ENCODE peak calls at places on chromosomes 7 and 10, in nine cellular contexts. H is testis, O is heart left ventricle, Y is transverse colon, T is adrenal gland, L is A549, J is breast epithelium, V is body of pancreas, W is spleen. S is an unnamed sample.

GRCh38 chr7:127632276-127632910 is 14.5 kb upstream of the PAX4 start:
- DNase-seq in H (no peak), O (no peak), Y (no peak), T (no peak), L (no peak), J (no peak), V (no peak), W (no peak), S (no peak)

GRCh38 chr10:30096564-30096963 is 37.2 kb upstream of the JCAD start:
- DNase-seq in H (no peak), O (no peak), Y (no peak), T (no peak), L (no peak), J (no peak), V (no peak), W (no peak), S (no peak)

GRCh38 chr7:112540839-112541577 is 60.2 kb downstream of the LSMEM1 start:
- DNase-seq in H (no peak), O (no peak), Y (no peak), T (no peak), L (no peak), J (no peak), V (no peak), W (no peak), S (no peak)

GRCh38 chr10:116752563-116752962 is 10.2 kb upstream of the HSPA12A start:
- DNase-seq in H (no peak), O (no peak), Y (no peak), T (peak), L (no peak), J (no peak), V (peak), W (no peak), S (no peak)

GRCh38 chr10:80195046-80195574 is 10.2 kb downstream of the ANXA11 start:
- DNase-seq in H (no peak), O (no peak), Y (no peak), T (no peak), L (no peak), J (no peak), V (peak), W (no peak), S (no peak)

GRCh38 chr10:3898821-3899220 is 113.8 kb upstream of the KLF6 start:
- DNase-seq in H (no peak), O (no peak), Y (no peak), T (no peak), L (no peak), J (no peak), V (peak), W (no peak), S (no peak)

GRCh38 chr10:124882313-124882712 is 59.6 kb upstream of the ZRANB1 start:
- DNase-seq in H (no peak), O (no peak), Y (no peak), T (no peak), L (no peak), J (no peak), V (no peak), W (no peak), S (no peak)

GRCh38 chr10:127755758-127756157 is 18.8 kb downstream of the FOXI2 start:
- DNase-seq in H (no peak), O (no peak), Y (no peak), T (no peak), L (no peak), J (no peak), V (no peak), W (no peak), S (no peak)

GRCh38 chr7:36599645-36600313 is 124.5 kb downstream of the AOAH start:
- DNase-seq in H (no peak), O (no peak), Y (no peak), T (no peak), L (no peak), J (no peak), V (no peak), W (no peak), S (no peak)

GRCh38 chr10:32379314-32379949 is 32.5 kb upstream of the EPC1 start:
- DNase-seq in H (no peak), O (no peak), Y (no peak), T (no peak), L (no peak), J (no peak), V (peak), W (no peak), S (no peak)

GRCh38 chr10:32379950-32380547 is 33.1 kb upstream of the EPC1 start:
- DNase-seq in H (no peak), O (no peak), Y (no peak), T (no peak), L (no peak), J (no peak), V (no peak), W (no peak), S (no peak)

GRCh38 chr10:32376780-32377179 is 29.8 kb upstream of the EPC1 start:
- DNase-seq in H (no peak), O (no peak), Y (no peak), T (no peak), L (no peak), J (no peak), V (no peak), W (no peak), S (no peak)

GRCh38 chr10:32377458-32378370 is 30.8 kb upstream of the EPC1 start:
- DNase-seq in H (peak), O (peak), Y (peak), T (peak), L (no peak), J (no peak), V (peak), W (no peak), S (no peak)

DNA sequence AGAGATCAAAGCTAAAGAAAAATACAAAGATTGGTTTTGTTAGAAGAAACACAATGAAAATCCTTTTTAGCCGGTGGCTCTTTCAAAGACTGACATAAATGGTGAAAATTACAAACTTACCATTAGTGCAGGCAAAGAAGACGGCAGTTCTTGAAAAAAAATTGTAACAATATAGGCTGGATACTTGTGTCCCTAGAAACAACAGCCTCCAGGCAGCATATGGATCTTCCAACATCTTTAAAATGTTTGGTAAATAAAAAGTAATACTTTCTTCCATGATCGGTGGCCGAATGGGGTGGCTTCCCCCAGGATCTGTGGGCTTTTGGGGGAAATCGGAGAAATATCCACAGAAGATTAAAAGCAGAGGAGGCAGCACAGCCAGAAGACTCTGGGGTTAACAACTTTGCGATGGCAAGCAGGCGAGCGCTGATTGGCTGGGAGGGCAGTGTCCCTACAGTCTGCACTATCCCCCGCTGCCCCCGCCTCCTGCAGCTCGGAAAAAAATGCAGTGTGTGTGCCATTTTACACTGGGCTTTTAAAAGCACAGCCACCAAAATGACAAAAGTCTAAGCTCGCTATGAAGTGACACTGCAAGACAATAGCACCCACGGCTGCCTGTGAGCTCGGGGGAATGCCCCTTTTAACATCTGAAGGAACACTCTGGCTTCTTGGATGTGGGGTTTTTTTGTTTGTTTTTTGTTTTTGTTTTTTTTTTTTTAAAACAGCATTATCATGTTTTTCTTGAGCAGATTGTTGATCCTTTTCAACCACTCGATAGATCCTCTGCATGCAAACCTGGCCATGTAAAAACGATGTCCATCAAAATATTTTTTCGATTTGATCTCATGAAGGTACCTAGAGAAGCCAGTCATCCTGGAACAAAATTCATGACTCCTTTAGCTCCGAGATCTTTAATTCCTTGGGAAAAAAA is 31.7 kb upstream of the EPC1 start:
- DNase-seq in H (peak), O (peak), Y (peak), T (peak), L (peak), J (peak), V (peak), W (peak), S (peak)
- TF ChIP-seq POLR2A in H (no peak), O (peak), Y (peak), T (no peak), L (no peak), J (peak), V (no peak), W (no peak), S (peak)

GRCh38 chr10:119419931-119420330 is 122.6 kb downstream of the RGS10 start:
- DNase-seq in H (no peak), O (no peak), Y (no peak), T (no peak), L (no peak), J (no peak), V (no peak), W (no peak), S (no peak)
- TF ChIP-seq CTCF in H (no peak), O (no peak), Y (no peak), T (no peak), L (no peak), J (no peak), V (no peak), W (no peak), S (no peak)

DNA sequence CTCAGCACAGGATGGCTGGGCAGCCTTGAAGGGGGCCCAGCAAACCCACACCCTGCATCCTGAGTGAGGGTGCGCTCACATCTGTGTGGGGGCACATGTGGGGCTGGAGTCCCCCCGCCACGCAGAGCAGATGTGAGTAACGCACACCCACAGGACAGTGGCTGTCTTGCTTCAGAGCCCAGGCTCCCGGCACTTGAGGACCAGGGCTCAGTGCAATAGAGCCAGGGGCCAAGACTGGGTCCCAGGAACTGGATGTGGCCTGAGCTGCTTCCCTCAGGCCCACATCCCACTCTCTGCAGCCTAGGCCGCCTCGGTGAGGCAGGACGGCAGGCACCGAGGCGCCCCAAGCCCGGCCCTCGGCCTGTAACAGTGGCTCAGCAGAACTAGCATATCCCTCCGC is 159.9 kb downstream of the MAD1L1 start:
- DNase-seq in H (no peak), O (no peak), Y (no peak), T (no peak), L (no peak), J (no peak), V (no peak), W (no peak), S (no peak)
- TF ChIP-seq POLR2A in H (no peak), O (no peak), Y (no peak), T (no peak), L (no peak), J (no peak), V (no peak), W (no peak), S (no peak)

GRCh38 chr10:93413252-93413689 is 68.9 kb downstream of the MYOF start:
- DNase-seq in H (no peak), O (no peak), Y (no peak), T (no peak), L (no peak), J (no peak), V (no peak), W (no peak), S (no peak)

GRCh38 chr10:93416824-93417223 is 65.3 kb downstream of the MYOF start:
- DNase-seq in H (no peak), O (no peak), Y (no peak), T (no peak), L (no peak), J (no peak), V (no peak), W (no peak), S (no peak)

GRCh38 chr10:93417886-93418285 is 64.2 kb downstream of the MYOF start:
- DNase-seq in H (no peak), O (no peak), Y (no peak), T (no peak), L (no peak), J (no peak), V (no peak), W (no peak), S (no peak)

GRCh38 chr10:93417264-93417663 is 64.9 kb downstream of the MYOF start:
- DNase-seq in H (no peak), O (peak), Y (no peak), T (no peak), L (no peak), J (no peak), V (no peak), W (no peak), S (no peak)

DNA sequence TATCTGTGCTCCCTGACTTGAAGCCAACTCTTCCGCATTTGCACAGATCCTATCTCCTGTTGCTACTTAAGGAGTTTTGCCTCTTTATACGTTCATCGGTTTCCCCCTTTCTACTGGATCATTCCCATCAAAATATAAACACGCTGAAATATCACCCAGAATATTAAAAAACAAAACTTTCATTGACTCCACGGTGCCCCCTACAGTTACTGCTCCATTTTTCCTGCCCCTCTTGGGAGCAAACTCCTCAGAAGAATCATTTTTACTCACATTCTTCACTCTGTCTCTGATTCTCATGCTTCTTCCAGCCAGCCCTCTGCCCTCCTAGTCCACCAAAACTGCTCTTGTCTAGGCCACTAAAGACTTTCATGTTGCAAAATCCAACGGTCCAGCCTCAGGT is 66.4 kb downstream of the MYOF start:
- DNase-seq in H (no peak), O (no peak), Y (no peak), T (no peak), L (no peak), J (no peak), V (no peak), W (no peak), S (no peak)
- TF ChIP-seq CTCF in H (no peak), O (no peak), Y (no peak), T (no peak), L (peak), J (no peak), V (no peak), W (no peak), S (no peak)

DNA sequence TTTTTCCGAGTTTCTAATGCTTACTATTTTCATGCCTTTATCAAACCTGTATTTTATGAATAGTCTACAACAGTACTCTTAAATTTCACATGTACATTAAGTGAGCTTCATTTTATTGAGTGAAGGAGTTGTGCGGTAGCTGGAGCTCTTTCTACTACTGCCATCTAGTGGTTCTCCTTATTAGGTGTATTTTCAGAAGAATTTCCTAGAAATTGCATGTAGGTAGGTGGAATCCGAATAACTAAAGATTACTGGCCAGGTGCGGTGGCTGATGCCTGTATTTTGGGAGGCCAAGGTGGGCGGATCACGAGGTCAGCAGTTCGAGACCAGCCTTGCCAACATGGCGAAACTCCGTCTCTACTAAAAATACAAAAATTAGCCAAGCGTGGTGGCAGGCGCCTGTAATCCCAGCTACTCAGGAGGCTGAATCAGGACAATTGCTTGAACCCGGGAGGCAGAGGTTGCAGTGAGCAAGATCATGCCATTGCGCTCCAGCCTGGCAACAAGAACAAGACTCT is 38.3 kb downstream of the LRRC72 start:
- DNase-seq in H (no peak), O (no peak), Y (no peak), T (no peak), L (peak), J (no peak), V (no peak), W (no peak), S (no peak)
- TF ChIP-seq POLR2A in H (no peak), O (no peak), Y (no peak), T (no peak), L (no peak), J (no peak), V (no peak), W (no peak), S (no peak)

DNA sequence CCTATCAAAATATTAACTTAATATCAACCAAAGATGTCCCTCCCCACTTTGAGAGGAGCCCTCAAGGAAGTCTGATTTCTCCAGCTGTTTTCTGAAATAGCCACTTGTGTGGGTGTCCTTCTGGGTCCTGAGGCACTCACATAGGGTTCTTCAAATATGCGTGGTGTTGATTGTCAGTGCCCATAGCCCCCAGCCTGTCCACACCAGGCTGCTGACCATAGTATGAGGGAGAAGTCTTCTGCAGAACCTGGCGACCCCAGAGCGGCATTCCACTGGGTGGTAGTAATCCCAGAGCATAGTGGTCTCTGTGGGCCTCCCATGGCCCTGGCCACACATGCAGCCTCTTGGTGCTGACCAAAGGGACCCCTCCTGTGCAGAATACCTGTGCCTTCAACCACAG is 82.7 kb upstream of the MACROH2A2 start:
- DNase-seq in H (no peak), O (no peak), Y (no peak), T (no peak), L (no peak), J (no peak), V (no peak), W (no peak), S (no peak)
- TF ChIP-seq CTCF in H (no peak), O (no peak), Y (no peak), T (no peak), L (no peak), J (no peak), V (no peak), W (no peak), S (no peak)

GRCh38 chr7:1555046-1555812 is 776 bp downstream of the TMEM184A start:
- DNase-seq in H (peak), O (peak), Y (peak), T (peak), L (peak), J (peak), V (peak), W (no peak), S (no peak)
- TF ChIP-seq POLR2A in H (no peak), O (no peak), Y (peak), T (no peak), L (peak), J (no peak), V (no peak), W (no peak), S (peak)

GRCh38 chr7:130841416-130841815 is 107.4 kb upstream of the KLF14 start:
- DNase-seq in H (no peak), O (no peak), Y (no peak), T (no peak), L (no peak), J (no peak), V (no peak), W (no peak), S (peak)

GRCh38 chr7:130838738-130839137 is 104.7 kb upstream of the KLF14 start:
- DNase-seq in H (no peak), O (no peak), Y (no peak), T (no peak), L (peak), J (no peak), V (no peak), W (no peak), S (no peak)

GRCh38 chr7:130843703-130844102 is 109.7 kb upstream of the KLF14 start:
- DNase-seq in H (no peak), O (no peak), Y (no peak), T (no peak), L (no peak), J (no peak), V (no peak), W (no peak), S (no peak)

GRCh38 chr7:130844811-130845580 is 111.0 kb upstream of the KLF14 start:
- DNase-seq in H (no peak), O (no peak), Y (no peak), T (peak), L (peak), J (no peak), V (no peak), W (no peak), S (no peak)

GRCh38 chr7:130840599-130840998 is 106.6 kb upstream of the KLF14 start:
- DNase-seq in H (no peak), O (no peak), Y (no peak), T (no peak), L (no peak), J (no peak), V (no peak), W (no peak), S (no peak)
- TF ChIP-seq CTCF in H (no peak), O (no peak), Y (no peak), T (no peak), L (no peak), J (no peak), V (no peak), W (no peak), S (no peak)

DNA sequence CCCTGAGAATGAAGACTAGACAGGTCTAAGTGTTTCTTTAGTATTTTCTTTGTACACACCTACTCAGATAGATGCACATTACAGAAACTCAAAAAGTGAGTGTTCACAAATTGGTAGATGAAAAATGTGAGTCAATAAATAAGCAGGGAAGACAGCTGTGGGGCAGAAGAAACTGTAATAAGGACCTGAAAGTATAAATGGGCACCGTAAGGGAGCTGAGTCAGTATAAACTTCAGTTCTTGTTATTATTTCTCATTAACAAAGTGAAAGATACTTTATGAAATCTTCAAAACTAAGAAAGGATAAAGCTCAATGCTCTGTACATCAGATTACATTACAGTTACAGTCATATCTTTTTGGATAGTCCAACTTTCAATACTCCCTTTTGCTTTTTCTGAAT is 2.5 kb downstream of the MTPN start:
- DNase-seq in H (no peak), O (no peak), Y (no peak), T (no peak), L (no peak), J (no peak), V (no peak), W (no peak), S (no peak)
- TF ChIP-seq POLR2A in H (no peak), O (no peak), Y (no peak), T (no peak), L (no peak), J (no peak), V (no peak), W (no peak), S (no peak)

S was measured in Peyer's patch.